ENCODE peak calls at places on chromosomes 1 and 21, in nine cellular contexts. One of them, this sample, is unnamed.

GRCh38 chr1:150596095-150596892 is 16.9 kb upstream of the MCL1 start:
- DNase-seq in neuronal stem cell: no peak
- DNase-seq in AG04450: no peak
- DNase-seq in hepatocyte: no peak
- DNase-seq in small intestine: peak
- DNase-seq in CD8-positive, alpha-beta T cell: no peak
- DNase-seq in psoas muscle: no peak
- DNase-seq in adrenal gland: no peak
- DNase-seq in right lobe of liver: no peak
- DNase-seq in this sample: no peak

GRCh38 chr1:38915352-38915948 is 26.2 kb downstream of the RHBDL2 start:
- DNase-seq in hepatocyte: no peak
- DNase-seq in psoas muscle: no peak
- DNase-seq in CD8-positive, alpha-beta T cell: no peak
- DNase-seq in small intestine: no peak
- DNase-seq in adrenal gland: no peak
- DNase-seq in neuronal stem cell: no peak
- DNase-seq in right lobe of liver: no peak
- DNase-seq in AG04450: peak
- DNase-seq in this sample: no peak

GRCh38 chr1:100538935-100539835 is 1.2 kb downstream of the GPR88 start:
- DNase-seq in hepatocyte: peak
- DNase-seq in right lobe of liver: peak
- DNase-seq in CD8-positive, alpha-beta T cell: no peak
- DNase-seq in neuronal stem cell: peak
- DNase-seq in small intestine: no peak
- DNase-seq in AG04450: no peak
- DNase-seq in psoas muscle: no peak
- DNase-seq in adrenal gland: no peak
- DNase-seq in this sample: no peak

GRCh38 chr1:218380125-218380977 is 35.2 kb downstream of the TGFB2 start:
- DNase-seq in CD8-positive, alpha-beta T cell: no peak
- DNase-seq in right lobe of liver: no peak
- DNase-seq in adrenal gland: no peak
- DNase-seq in hepatocyte: peak
- DNase-seq in small intestine: no peak
- DNase-seq in psoas muscle: no peak
- DNase-seq in neuronal stem cell: no peak
- DNase-seq in AG04450: peak
- DNase-seq in this sample: no peak

GRCh38 chr1:151888972-151889570 is 20.2 kb downstream of the THEM4 start:
- DNase-seq in hepatocyte: peak
- DNase-seq in small intestine: no peak
- DNase-seq in AG04450: no peak
- DNase-seq in right lobe of liver: no peak
- DNase-seq in CD8-positive, alpha-beta T cell: no peak
- DNase-seq in psoas muscle: no peak
- DNase-seq in neuronal stem cell: no peak
- DNase-seq in adrenal gland: no peak
- DNase-seq in this sample: no peak

GRCh38 chr1:96236156-96236739 is 485.3 kb upstream of the PTBP2 start:
- DNase-seq in psoas muscle: no peak
- DNase-seq in neuronal stem cell: peak
- DNase-seq in small intestine: peak
- DNase-seq in right lobe of liver: no peak
- DNase-seq in CD8-positive, alpha-beta T cell: no peak
- DNase-seq in AG04450: peak
- DNase-seq in hepatocyte: peak
- DNase-seq in adrenal gland: peak
- DNase-seq in this sample: no peak

GRCh38 chr1:210617306-210617705 is 288.6 kb downstream of the HHAT start:
- DNase-seq in hepatocyte: no peak
- DNase-seq in adrenal gland: no peak
- DNase-seq in psoas muscle: no peak
- DNase-seq in AG04450: no peak
- DNase-seq in CD8-positive, alpha-beta T cell: no peak
- DNase-seq in neuronal stem cell: no peak
- DNase-seq in right lobe of liver: no peak
- DNase-seq in small intestine: no peak
- DNase-seq in this sample: no peak

GRCh38 chr1:157307491-157307890 is 169.3 kb upstream of the ETV3 start:
- DNase-seq in psoas muscle: no peak
- DNase-seq in hepatocyte: no peak
- DNase-seq in neuronal stem cell: no peak
- DNase-seq in right lobe of liver: no peak
- DNase-seq in adrenal gland: no peak
- DNase-seq in small intestine: no peak
- DNase-seq in AG04450: no peak
- DNase-seq in CD8-positive, alpha-beta T cell: no peak
- DNase-seq in this sample: no peak

GRCh38 chr21:38319781-38320180 is 63.0 kb downstream of the KCNJ15 start:
- DNase-seq in AG04450: no peak
- DNase-seq in adrenal gland: no peak
- DNase-seq in psoas muscle: no peak
- DNase-seq in right lobe of liver: no peak
- DNase-seq in neuronal stem cell: no peak
- DNase-seq in hepatocyte: no peak
- DNase-seq in small intestine: no peak
- DNase-seq in CD8-positive, alpha-beta T cell: no peak
- DNase-seq in this sample: no peak

GRCh38 chr1:17494114-17494729 is 45.3 kb upstream of the ARHGEF10L start:
- DNase-seq in hepatocyte: peak
- DNase-seq in CD8-positive, alpha-beta T cell: peak
- DNase-seq in right lobe of liver: peak
- DNase-seq in neuronal stem cell: peak
- DNase-seq in small intestine: peak
- DNase-seq in AG04450: peak
- DNase-seq in psoas muscle: peak
- DNase-seq in adrenal gland: peak
- DNase-seq in this sample: peak

DNA sequence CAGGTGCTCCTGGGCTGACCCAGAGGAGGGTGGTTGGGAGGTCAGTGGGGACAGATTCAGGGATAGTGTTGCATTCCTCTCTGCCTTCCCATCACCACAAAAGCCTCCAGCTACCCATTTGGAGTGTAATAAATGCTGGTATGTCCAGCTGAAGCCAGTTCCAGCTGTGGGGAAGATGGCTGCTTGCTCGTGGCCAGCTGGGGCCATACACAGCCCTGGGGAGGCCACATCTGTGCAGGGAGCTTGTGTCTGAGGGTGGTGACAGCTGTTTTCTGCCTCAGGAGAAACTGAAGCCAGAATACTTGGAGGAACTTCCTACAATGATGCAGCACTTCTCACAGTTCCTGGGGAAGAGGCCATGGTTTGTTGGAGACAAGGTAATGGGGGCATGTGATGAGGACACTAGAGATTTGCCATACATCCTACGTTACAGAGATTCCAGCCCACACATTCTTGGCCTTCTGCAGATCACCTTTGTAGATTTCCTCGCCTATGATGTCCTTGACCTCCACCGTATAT is 2.7 kb downstream of the GSTM4 start:
- DNase-seq in AG04450: no peak
- DNase-seq in psoas muscle: no peak
- DNase-seq in small intestine: no peak
- DNase-seq in neuronal stem cell: no peak
- DNase-seq in CD8-positive, alpha-beta T cell: no peak
- DNase-seq in hepatocyte: no peak
- DNase-seq in right lobe of liver: no peak
- DNase-seq in adrenal gland: no peak
- DNase-seq in this sample: no peak
- H3K27ac ChIP-seq in AG04450: no peak
- H3K27ac ChIP-seq in psoas muscle: peak
- H3K27ac ChIP-seq in small intestine: no peak
- H3K27ac ChIP-seq in neuronal stem cell: no peak
- H3K27ac ChIP-seq in CD8-positive, alpha-beta T cell: no peak
- H3K27ac ChIP-seq in hepatocyte: no peak
- H3K27ac ChIP-seq in right lobe of liver: no peak
- H3K27ac ChIP-seq in adrenal gland: no peak
- H3K27ac ChIP-seq in this sample: no peak

DNA sequence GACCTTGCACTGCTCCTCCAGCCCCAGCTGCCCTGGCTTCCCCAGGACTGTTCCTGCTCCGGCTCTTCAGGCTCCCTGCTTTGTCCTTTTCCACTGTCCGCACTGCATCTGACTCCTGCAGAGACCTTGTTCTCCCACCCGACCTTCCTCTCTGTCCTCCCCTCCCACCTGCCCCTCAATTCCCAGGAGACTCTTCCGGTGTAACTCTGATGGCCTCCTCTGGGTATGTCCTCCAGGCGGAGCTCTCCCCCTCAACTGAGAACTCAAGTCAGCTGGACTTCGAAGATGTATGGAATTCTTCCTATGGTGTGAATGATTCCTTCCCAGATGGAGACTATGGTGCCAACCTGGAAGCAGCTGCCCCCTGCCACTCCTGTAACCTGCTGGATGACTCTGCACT is 550 bp downstream of the ACKR1 start:
- DNase-seq in AG04450: no peak
- DNase-seq in adrenal gland: no peak
- DNase-seq in hepatocyte: no peak
- DNase-seq in psoas muscle: no peak
- DNase-seq in neuronal stem cell: no peak
- DNase-seq in CD8-positive, alpha-beta T cell: no peak
- DNase-seq in right lobe of liver: no peak
- DNase-seq in small intestine: no peak
- DNase-seq in this sample: no peak
- H3K27ac ChIP-seq in AG04450: no peak
- H3K27ac ChIP-seq in adrenal gland: no peak
- H3K27ac ChIP-seq in hepatocyte: no peak
- H3K27ac ChIP-seq in psoas muscle: no peak
- H3K27ac ChIP-seq in neuronal stem cell: no peak
- H3K27ac ChIP-seq in CD8-positive, alpha-beta T cell: no peak
- H3K27ac ChIP-seq in right lobe of liver: no peak
- H3K27ac ChIP-seq in small intestine: no peak
- H3K27ac ChIP-seq in this sample: no peak

GRCh38 chr1:43274125-43274803 is 4.5 kb downstream of the TMEM125 start:
- DNase-seq in neuronal stem cell: no peak
- DNase-seq in hepatocyte: no peak
- DNase-seq in psoas muscle: no peak
- DNase-seq in CD8-positive, alpha-beta T cell: peak
- DNase-seq in small intestine: peak
- DNase-seq in AG04450: no peak
- DNase-seq in right lobe of liver: peak
- DNase-seq in adrenal gland: peak
- DNase-seq in this sample: no peak

GRCh38 chr1:43274804-43275180 is 5.0 kb downstream of the TMEM125 start:
- DNase-seq in neuronal stem cell: no peak
- DNase-seq in AG04450: no peak
- DNase-seq in CD8-positive, alpha-beta T cell: no peak
- DNase-seq in small intestine: no peak
- DNase-seq in psoas muscle: no peak
- DNase-seq in right lobe of liver: peak
- DNase-seq in hepatocyte: no peak
- DNase-seq in adrenal gland: no peak
- DNase-seq in this sample: no peak

GRCh38 chr1:43275826-43276620 is 6.2 kb downstream of the TMEM125 start:
- DNase-seq in CD8-positive, alpha-beta T cell: no peak
- DNase-seq in hepatocyte: no peak
- DNase-seq in adrenal gland: no peak
- DNase-seq in right lobe of liver: peak
- DNase-seq in small intestine: no peak
- DNase-seq in psoas muscle: no peak
- DNase-seq in AG04450: no peak
- DNase-seq in neuronal stem cell: no peak
- DNase-seq in this sample: no peak

GRCh38 chr1:43277116-43277876 is 7.5 kb downstream of the TMEM125 start:
- DNase-seq in right lobe of liver: peak
- DNase-seq in adrenal gland: no peak
- DNase-seq in AG04450: no peak
- DNase-seq in neuronal stem cell: no peak
- DNase-seq in hepatocyte: no peak
- DNase-seq in CD8-positive, alpha-beta T cell: no peak
- DNase-seq in small intestine: peak
- DNase-seq in psoas muscle: no peak
- DNase-seq in this sample: no peak

DNA sequence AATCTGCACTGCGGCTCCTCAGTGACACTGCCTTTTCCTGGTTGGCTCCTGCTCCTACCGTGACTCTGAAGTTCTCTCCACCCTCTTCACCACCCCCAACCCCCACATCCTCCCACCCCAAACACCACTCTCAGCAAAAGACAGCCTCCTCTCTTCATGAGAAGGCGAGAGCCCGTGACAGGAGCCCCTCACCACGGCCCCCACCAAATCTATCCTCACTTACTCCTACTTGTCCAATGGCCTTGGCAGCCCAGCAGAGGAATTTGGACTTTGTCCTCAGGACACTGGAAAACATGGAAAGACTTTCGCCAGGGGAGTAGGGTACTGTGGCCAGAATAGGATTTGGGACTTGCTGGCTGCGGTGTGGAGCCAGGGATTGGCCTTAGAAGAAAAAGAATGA is 6.9 kb downstream of the TMEM125 start:
- DNase-seq in AG04450: no peak
- DNase-seq in adrenal gland: no peak
- DNase-seq in hepatocyte: peak
- DNase-seq in CD8-positive, alpha-beta T cell: no peak
- DNase-seq in psoas muscle: no peak
- DNase-seq in neuronal stem cell: no peak
- DNase-seq in right lobe of liver: peak
- DNase-seq in small intestine: no peak
- DNase-seq in this sample: no peak
- H3K27ac ChIP-seq in AG04450: no peak
- H3K27ac ChIP-seq in adrenal gland: no peak
- H3K27ac ChIP-seq in hepatocyte: peak
- H3K27ac ChIP-seq in CD8-positive, alpha-beta T cell: no peak
- H3K27ac ChIP-seq in psoas muscle: no peak
- H3K27ac ChIP-seq in neuronal stem cell: no peak
- H3K27ac ChIP-seq in right lobe of liver: no peak
- H3K27ac ChIP-seq in small intestine: no peak
- H3K27ac ChIP-seq in this sample: no peak

GRCh38 chr21:34737115-34737514 is 68.3 kb downstream of the CLIC6 start:
- DNase-seq in CD8-positive, alpha-beta T cell: no peak
- DNase-seq in adrenal gland: no peak
- DNase-seq in hepatocyte: no peak
- DNase-seq in psoas muscle: no peak
- DNase-seq in right lobe of liver: no peak
- DNase-seq in small intestine: no peak
- DNase-seq in neuronal stem cell: no peak
- DNase-seq in AG04450: no peak
- DNase-seq in this sample: no peak

GRCh38 chr21:34736116-34736870 is 67.5 kb downstream of the CLIC6 start:
- DNase-seq in adrenal gland: no peak
- DNase-seq in CD8-positive, alpha-beta T cell: no peak
- DNase-seq in psoas muscle: no peak
- DNase-seq in AG04450: no peak
- DNase-seq in hepatocyte: no peak
- DNase-seq in right lobe of liver: no peak
- DNase-seq in neuronal stem cell: no peak
- DNase-seq in small intestine: no peak
- DNase-seq in this sample: no peak

GRCh38 chr21:34732388-34732821 is 63.6 kb downstream of the CLIC6 start:
- DNase-seq in right lobe of liver: no peak
- DNase-seq in small intestine: no peak
- DNase-seq in psoas muscle: no peak
- DNase-seq in adrenal gland: no peak
- DNase-seq in CD8-positive, alpha-beta T cell: no peak
- DNase-seq in AG04450: no peak
- DNase-seq in hepatocyte: no peak
- DNase-seq in neuronal stem cell: no peak
- DNase-seq in this sample: no peak

GRCh38 chr21:34733866-34734265 is 65.1 kb downstream of the CLIC6 start:
- DNase-seq in neuronal stem cell: no peak
- DNase-seq in psoas muscle: no peak
- DNase-seq in CD8-positive, alpha-beta T cell: no peak
- DNase-seq in small intestine: no peak
- DNase-seq in adrenal gland: no peak
- DNase-seq in AG04450: no peak
- DNase-seq in hepatocyte: no peak
- DNase-seq in right lobe of liver: no peak
- DNase-seq in this sample: no peak

GRCh38 chr21:34734696-34735095 is 65.9 kb downstream of the CLIC6 start:
- DNase-seq in small intestine: no peak
- DNase-seq in adrenal gland: no peak
- DNase-seq in AG04450: no peak
- DNase-seq in hepatocyte: no peak
- DNase-seq in right lobe of liver: no peak
- DNase-seq in psoas muscle: peak
- DNase-seq in neuronal stem cell: no peak
- DNase-seq in CD8-positive, alpha-beta T cell: no peak
- DNase-seq in this sample: no peak
- H3K27ac ChIP-seq in small intestine: no peak
- H3K27ac ChIP-seq in adrenal gland: no peak
- H3K27ac ChIP-seq in AG04450: no peak
- H3K27ac ChIP-seq in hepatocyte: no peak
- H3K27ac ChIP-seq in right lobe of liver: no peak
- H3K27ac ChIP-seq in psoas muscle: peak
- H3K27ac ChIP-seq in neuronal stem cell: no peak
- H3K27ac ChIP-seq in CD8-positive, alpha-beta T cell: no peak
- H3K27ac ChIP-seq in this sample: no peak